ENCODE peak calls at places on chromosomes 4 and X, in eight cellular contexts. Z is H54; U is NCI-H1092; T is neural crest cell; R is CD8-positive, alpha-beta T cell; V is HFFc6; L is stimulated activated CD8-positive, alpha-beta memory T cell treated with anti-CD3 and anti-CD28 coated beads, Interleukin-7, amount 100 ng/mL, for 1 hour; B is left ventricle myocardium inferior. S is an unnamed sample.
A peak's percentile ranks its signal among the peaks of the same experiment; 100 is the strongest.

GRCh38 chr4:106304632-106305031 is 11.4 kb downstream of the TBCK start:
- DNase-seq in Z (no peak), U (no peak), T (no peak), R (no peak), V (no peak), L (no peak), B (no peak), S (no peak)

GRCh38 chr4:72468904-72469502 is 100.0 kb downstream of the ADAMTS3 start:
- DNase-seq in Z (no peak), U (no peak), T (no peak), R (no peak), V (peak; percentile 32), L (no peak), B (no peak), S (no peak)

GRCh38 chr4:155999743-156000142 is 46.1 kb upstream of the CTSO start:
- DNase-seq in Z (no peak), U (no peak), T (peak; percentile 61), R (no peak), V (no peak), L (no peak), B (no peak), S (no peak)

GRCh38 chr4:186829740-186830449 is 106.2 kb upstream of the FAT1 start:
- DNase-seq in Z (no peak), U (no peak), T (no peak), R (no peak), V (peak; percentile 77), L (no peak), B (no peak), S (no peak)

GRCh38 chrX:108557594-108557993 is 118.0 kb downstream of the COL4A5 start:
- DNase-seq in Z (no peak), U (no peak), T (no peak), R (no peak), V (no peak), L (no peak), B (no peak), S (no peak)

GRCh38 chr4:153570228-153570973 is 104.2 kb downstream of the TMEM131L start:
- DNase-seq in Z (no peak), U (no peak), T (no peak), R (no peak), V (no peak), L (no peak), B (no peak), S (no peak)

GRCh38 chr4:187103351-187103750 is 379.7 kb upstream of the FAT1 start:
- DNase-seq in Z (no peak), U (peak; percentile 29), T (no peak), R (no peak), V (no peak), L (no peak), B (no peak), S (no peak)

GRCh38 chr4:150348079-150348478 is 233.9 kb upstream of the MAB21L2 start:
- DNase-seq in Z (no peak), U (no peak), T (no peak), R (no peak), V (peak; percentile 52), L (no peak), B (no peak), S (no peak)

GRCh38 chr4:155935389-155935986 is 18.2 kb downstream of the CTSO start:
- DNase-seq in Z (no peak), U (no peak), T (no peak), R (no peak), V (no peak), L (no peak), B (no peak), S (no peak)

GRCh38 chr4:143336828-143337599 is at the start of gene GAB1:
- DNase-seq in Z (peak; percentile 44), U (no peak), T (peak; percentile 66), R (no peak), V (peak; percentile 36), L (no peak), B (peak; percentile 81), S (no peak)

GRCh38 chr4:184732126-184732525 is 1.8 kb downstream of the CENPU start:
- DNase-seq in Z (no peak), U (peak; percentile 16), T (no peak), R (no peak), V (no peak), L (no peak), B (no peak), S (no peak)

GRCh38 chr4:15684498-15684897 is 2.9 kb downstream of the FAM200B start:
- DNase-seq in Z (no peak), U (no peak), T (no peak), R (no peak), V (no peak), L (no peak), B (no peak), S (no peak)

GRCh38 chrX:148601034-148601433 is 100.6 kb downstream of the AFF2 start:
- DNase-seq in Z (no peak), U (no peak), T (no peak), R (no peak), V (no peak), L (no peak), B (no peak), S (no peak)

GRCh38 chrX:54358424-54359211 is 772 bp upstream of the WNK3 start:
- DNase-seq in Z (peak; percentile 16), U (peak; percentile 89), T (peak; percentile 68), R (peak; percentile 26), V (no peak), L (peak; percentile 3), B (peak; percentile 30), S (no peak)

GRCh38 chrX:115966920-115967319 is 203.6 kb upstream of the AGTR2 start:
- DNase-seq in Z (no peak), U (no peak), T (no peak), R (no peak), V (no peak), L (no peak), B (no peak), S (no peak)

GRCh38 chrX:86946569-86946968 is 571.0 kb upstream of the KLHL4 start:
- DNase-seq in Z (peak; percentile 2), U (peak; percentile 0), T (peak; percentile 23), R (no peak), V (no peak), L (no peak), B (no peak), S (no peak)

GRCh38 chrX:153583433-153583832 is 15.5 kb downstream of the CCNQ start:
- DNase-seq in Z (no peak), U (no peak), T (no peak), R (no peak), V (no peak), L (no peak), B (no peak), S (no peak)

GRCh38 chr4:85092943-85093342 is 126.5 kb upstream of the WDFY3 start:
- DNase-seq in Z (no peak), U (no peak), T (no peak), R (no peak), V (no peak), L (no peak), B (no peak), S (no peak)

GRCh38 chr4:5122114-5122513 is 70.8 kb downstream of the STK32B start:
- DNase-seq in Z (no peak), U (no peak), T (no peak), R (no peak), V (no peak), L (no peak), B (no peak), S (no peak)

GRCh38 chr4:74632634-74633033 is 161.7 kb downstream of the BTC start:
- DNase-seq in Z (peak; percentile 14), U (no peak), T (no peak), R (peak; percentile 35), V (peak; percentile 17), L (no peak), B (no peak), S (no peak)

GRCh38 chrX:72216973-72217372 is 21.9 kb downstream of the ERCC6L start:
- DNase-seq in Z (no peak), U (no peak), T (no peak), R (no peak), V (no peak), L (no peak), B (no peak), S (no peak)

GRCh38 chr4:151917145-151917775 is 156.5 kb upstream of the GATB start:
- DNase-seq in Z (no peak), U (no peak), T (no peak), R (no peak), V (peak; percentile 36), L (no peak), B (no peak), S (no peak)

GRCh38 chr4:138870739-138871633 is 144.6 kb upstream of the NOCT start:
- DNase-seq in Z (peak; percentile 7), U (peak; percentile 86), T (peak; percentile 82), R (peak; percentile 26), V (peak; percentile 62), L (no peak), B (peak; percentile 26), S (no peak)

GRCh38 chr4:89218587-89218986 is 89.0 kb downstream of the GPRIN3 start:
- DNase-seq in Z (no peak), U (no peak), T (no peak), R (no peak), V (no peak), L (no peak), B (no peak), S (no peak)

GRCh38 chr4:137122876-137123275 is 409.4 kb downstream of the PCDH18 start:
- DNase-seq in Z (no peak), U (no peak), T (no peak), R (no peak), V (no peak), L (no peak), B (no peak), S (no peak)

GRCh38 chrX:68732906-68733493 is 85.5 kb downstream of the STARD8 start:
- DNase-seq in Z (peak; percentile 54), U (peak; percentile 40), T (peak; percentile 58), R (peak; percentile 48), V (peak; percentile 33), L (peak; percentile 28), B (peak; percentile 63), S (no peak)

S was measured in cortex of kidney.